ENCODE peak calls at places on chromosomes 3 and 15, in five cellular contexts. A, H, G, U and Z are unnamed samples.

GRCh38 chr15:55627730-55628368 is 39.7 kb upstream of the PYGO1 start:
- DNase-seq in A (peak), H (peak), G (peak), U (no peak), Z (no peak)

GRCh38 chr15:80875568-80875967 is 96.4 kb downstream of the CEMIP start:
- DNase-seq in A (peak), H (no peak), G (no peak), U (no peak), Z (no peak)

GRCh38 chr3:16551342-16551976 is 38.0 kb upstream of the RFTN1 start:
- DNase-seq in A (no peak), H (no peak), G (no peak), U (no peak), Z (no peak)

GRCh38 chr3:104745313-104745712 is 621.4 kb upstream of the ALCAM start:
- DNase-seq in A (no peak), H (no peak), G (no peak), U (no peak), Z (no peak)

GRCh38 chr3:20811631-20812030 is 625.6 kb upstream of the SGO1 start:
- DNase-seq in A (no peak), H (no peak), G (no peak), U (no peak), Z (no peak)

GRCh38 chr15:54605556-54605955 is 591.2 kb downstream of the RSL24D1 start:
- DNase-seq in A (no peak), H (no peak), G (no peak), U (no peak), Z (no peak)

GRCh38 chr3:75232216-75232615 is 431.9 kb upstream of the FRG2C start:
- DNase-seq in A (no peak), H (no peak), G (no peak), U (no peak), Z (no peak)

GRCh38 chr3:141275973-141276372 is 44.3 kb downstream of the PXYLP1 start:
- DNase-seq in A (no peak), H (no peak), G (no peak), U (no peak), Z (no peak)

GRCh38 chr3:186476044-186476468 is 68.1 kb downstream of the CRYGS start:
- DNase-seq in A (no peak), H (no peak), G (peak), U (peak), Z (no peak)

GRCh38 chr3:94036909-94037507 is 8.6 kb upstream of the STX19 start:
- DNase-seq in A (peak), H (no peak), G (peak), U (no peak), Z (no peak)

GRCh38 chr15:85499498-85499897 is 119.1 kb downstream of the AKAP13 start:
- DNase-seq in A (peak), H (no peak), G (no peak), U (no peak), Z (no peak)

GRCh38 chr15:26623071-26623470 is 149.8 kb downstream of the GABRB3 start:
- DNase-seq in A (no peak), H (no peak), G (no peak), U (no peak), Z (no peak)

GRCh38 chr3:195714380-195715011 is 6.3 kb upstream of the MUC20 start:
- DNase-seq in A (no peak), H (no peak), G (no peak), U (no peak), Z (no peak)

GRCh38 chr3:49769516-49769915 is 16.8 kb downstream of the IP6K1 start:
- DNase-seq in A (no peak), H (no peak), G (no peak), U (no peak), Z (no peak)

GRCh38 chr3:39638286-39638685 is 170.8 kb downstream of the MOBP start:
- DNase-seq in A (no peak), H (no peak), G (no peak), U (no peak), Z (no peak)

GRCh38 chr15:91704343-91704742 is 149.2 kb upstream of the SLCO3A1 start:
- DNase-seq in A (no peak), H (no peak), G (no peak), U (no peak), Z (no peak)

GRCh38 chr3:47283193-47283537 is 421 bp downstream of the KLHL18 start:
- DNase-seq in A (no peak), H (peak), G (no peak), U (peak), Z (no peak)

GRCh38 chr3:157618075-157618760 is 115.0 kb upstream of the VEPH1 start:
- DNase-seq in A (peak), H (peak), G (peak), U (peak), Z (no peak)

GRCh38 chr15:60407406-60407805 is 9.6 kb upstream of the ANXA2 start:
- DNase-seq in A (peak), H (no peak), G (peak), U (no peak), Z (no peak)

GRCh38 chr15:66802087-66803001 is 100.3 kb downstream of the SMAD6 start:
- DNase-seq in A (peak), H (no peak), G (peak), U (no peak), Z (no peak)

GRCh38 chr3:186950402-186951093 is 20.2 kb downstream of the ST6GAL1 start:
- DNase-seq in A (no peak), H (no peak), G (no peak), U (no peak), Z (no peak)

GRCh38 chr3:84961492-84962255 is 2.9 kb downstream of the CADM2 start:
- DNase-seq in A (no peak), H (no peak), G (no peak), U (no peak), Z (peak)

GRCh38 chr15:63981596-63982320 is 64.5 kb downstream of the DAPK2 start:
- DNase-seq in A (no peak), H (no peak), G (no peak), U (no peak), Z (no peak)

GRCh38 chr3:42226470-42227425 is 39.2 kb downstream of the CCK start:
- DNase-seq in A (no peak), H (no peak), G (no peak), U (no peak), Z (no peak)

GRCh38 chr15:71136159-71137137 is 21.2 kb downstream of the THSD4 start:
- DNase-seq in A (peak), H (peak), G (peak), U (no peak), Z (no peak)

GRCh38 chr3:148925841-148926240 is 60.7 kb downstream of the CPA3 start:
- DNase-seq in A (no peak), H (no peak), G (no peak), U (no peak), Z (no peak)

GRCh38 chr3:155370198-155370597 is 76.7 kb upstream of the STRIT1 start:
- DNase-seq in A (no peak), H (no peak), G (no peak), U (no peak), Z (no peak)

GRCh38 chr3:126067959-126068358 is 16.0 kb downstream of the SLC41A3 start:
- DNase-seq in A (no peak), H (no peak), G (no peak), U (no peak), Z (no peak)

GRCh38 chr3:45959201-45959600 is 15.9 kb downstream of the CXCR6 start:
- DNase-seq in A (no peak), H (no peak), G (no peak), U (no peak), Z (no peak)

GRCh38 chr3:45957606-45958005 is 14.3 kb downstream of the CXCR6 start:
- DNase-seq in A (no peak), H (no peak), G (no peak), U (no peak), Z (no peak)

GRCh38 chr3:45962033-45962432 is 18.8 kb downstream of the CXCR6 start:
- DNase-seq in A (no peak), H (no peak), G (no peak), U (no peak), Z (no peak)

GRCh38 chr3:45958333-45958791 is 15.1 kb downstream of the CXCR6 start:
- DNase-seq in A (peak), H (no peak), G (no peak), U (no peak), Z (no peak)

GRCh38 chr3:45960289-45960688 is 17.0 kb downstream of the CXCR6 start:
- DNase-seq in A (peak), H (no peak), G (no peak), U (no peak), Z (no peak)
- TF ChIP-seq CTCF in A (no peak), H (no peak), G (no peak), U (no peak), Z (no peak)

GRCh38 chr3:171181907-171182690 is 155.6 kb upstream of the SLC2A2 start:
- DNase-seq in A (peak), H (no peak), G (no peak), U (no peak), Z (no peak)

GRCh38 chr3:171185959-171186358 is 159.4 kb upstream of the SLC2A2 start:
- DNase-seq in A (no peak), H (no peak), G (no peak), U (no peak), Z (no peak)

GRCh38 chr3:171184372-171184771 is 157.9 kb upstream of the SLC2A2 start:
- DNase-seq in A (no peak), H (no peak), G (no peak), U (no peak), Z (no peak)

GRCh38 chr3:171185359-171185758 is 158.8 kb upstream of the SLC2A2 start:
- DNase-seq in A (no peak), H (no peak), G (no peak), U (no peak), Z (no peak)

GRCh38 chr3:171183042-171183441 is 156.5 kb upstream of the SLC2A2 start:
- DNase-seq in A (no peak), H (peak), G (no peak), U (peak), Z (peak)
- TF ChIP-seq CTCF in A (peak), H (peak), G (peak), U (no peak), Z (no peak)

GRCh38 chr3:139572847-139573672 is 33.5 kb upstream of the RBP1 start:
- DNase-seq in A (no peak), H (no peak), G (no peak), U (no peak), Z (no peak)

GRCh38 chr3:139574026-139574947 is 34.7 kb upstream of the RBP1 start:
- DNase-seq in A (no peak), H (no peak), G (no peak), U (peak), Z (no peak)

DNA sequence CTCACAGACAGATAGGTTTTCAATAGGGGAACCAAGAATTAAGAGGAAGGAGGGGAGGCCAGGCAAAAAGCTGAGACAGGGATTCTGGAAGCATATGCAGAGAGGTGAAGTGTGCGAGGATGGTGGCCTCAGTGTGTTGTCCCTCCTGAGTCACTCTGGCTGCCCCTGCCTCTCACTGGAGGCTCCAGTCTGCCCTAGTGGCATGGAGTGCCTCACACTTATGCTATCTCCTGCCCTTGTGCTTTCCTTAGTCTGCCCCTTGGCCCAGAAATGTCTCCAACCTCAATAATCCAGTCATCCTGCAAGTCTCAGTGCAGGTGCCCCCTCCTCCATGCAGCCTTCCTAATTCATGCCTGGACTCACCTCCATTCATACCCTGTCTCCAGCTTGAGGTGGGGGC is 32.2 kb upstream of the RBP1 start:
- DNase-seq in A (no peak), H (no peak), G (no peak), U (no peak), Z (no peak)
- TF ChIP-seq CTCF in A (no peak), H (no peak), G (no peak), U (no peak), Z (no peak)

GRCh38 chr15:68656438-68656739 is 77.6 kb downstream of the CORO2B start:
- DNase-seq in A (no peak), H (no peak), G (no peak), U (no peak), Z (no peak)

GRCh38 chr15:68658151-68658550 is 79.4 kb downstream of the CORO2B start:
- DNase-seq in A (no peak), H (no peak), G (no peak), U (no peak), Z (no peak)

GRCh38 chr15:68654786-68655560 is 76.2 kb downstream of the CORO2B start:
- DNase-seq in A (no peak), H (no peak), G (no peak), U (no peak), Z (no peak)

GRCh38 chr15:68655686-68656437 is 77.1 kb downstream of the CORO2B start:
- DNase-seq in A (no peak), H (no peak), G (no peak), U (no peak), Z (no peak)

DNA sequence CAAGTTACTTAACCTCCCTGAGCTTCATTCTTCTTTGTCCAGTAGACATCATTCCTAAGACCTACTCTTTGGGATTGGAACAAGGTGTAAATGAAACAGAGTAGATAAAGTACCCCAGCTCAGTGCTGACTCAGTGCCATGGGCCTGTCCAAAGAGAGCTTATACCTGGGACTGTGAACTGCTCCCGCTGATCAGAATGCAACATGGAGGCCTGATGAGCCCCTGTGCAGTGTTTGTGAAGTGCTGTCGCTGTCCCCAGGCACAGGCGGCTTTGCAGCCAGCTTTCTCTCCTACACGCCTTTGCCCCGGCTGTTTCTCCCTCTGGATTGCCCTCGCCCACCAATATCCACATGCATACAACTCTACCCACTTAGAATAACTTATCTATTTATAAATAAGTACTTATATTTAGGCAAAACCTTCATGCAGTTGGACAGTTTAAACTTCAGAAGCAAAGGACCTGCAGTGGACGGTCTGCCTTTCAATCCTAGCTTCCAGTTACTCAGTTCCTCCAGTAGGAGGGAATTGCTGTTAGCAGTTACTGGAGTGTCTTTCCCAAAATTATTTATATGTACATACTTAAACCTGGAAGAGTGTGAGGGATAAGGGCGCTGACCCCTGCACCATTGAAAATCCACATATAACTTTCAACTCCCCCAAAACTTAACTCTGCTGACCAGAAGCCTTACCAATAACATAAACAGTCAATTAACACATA is 80.0 kb downstream of the CORO2B start:
- DNase-seq in A (no peak), H (no peak), G (no peak), U (no peak), Z (no peak)
- TF ChIP-seq CTCF in A (no peak), H (no peak), G (peak), U (no peak), Z (no peak)